ENCODE peak calls at places on chromosome X, in four cellular contexts. V, W, O and R are unnamed samples. For H3K4me1, the result is how much of the 10 kb centered on the place peaks cover.

GRCh38 chrX:30196322-30196721 is 19.0 kb upstream of the MAGEB2 start:
- DNase-seq in V (peak), W (peak), O (no peak), R (peak)

GRCh38 chrX:101595739-101596419 is 21.9 kb downstream of the ARMCX6 start:
- DNase-seq in V (peak), W (peak), O (no peak), R (peak)

GRCh38 chrX:54063361-54063760 is 19.1 kb upstream of the PHF8 start:
- DNase-seq in V (no peak), W (peak), O (no peak), R (no peak)

GRCh38 chrX:103716967-103717366 is 6.3 kb downstream of the TMEM31 start:
- DNase-seq in V (no peak), W (peak), O (no peak), R (no peak)

GRCh38 chrX:4668802-4669536 is 955.5 kb upstream of the PRKX start:
- DNase-seq in V (no peak), W (no peak), O (no peak), R (peak)

GRCh38 chrX:54808109-54808604 is 612 bp downstream of the MAGED2 start:
- DNase-seq in V (peak), W (peak), O (no peak), R (peak)

GRCh38 chrX:72268601-72269365 is 8.3 kb downstream of the RPS4X start:
- DNase-seq in V (no peak), W (peak), O (no peak), R (peak)

GRCh38 chrX:12704706-12705105 is 86.5 kb upstream of the PRPS2 start:
- DNase-seq in V (no peak), W (no peak), O (no peak), R (no peak)

GRCh38 chrX:154125356-154126040 is 18.5 kb upstream of the OPN1LW start:
- DNase-seq in V (no peak), W (no peak), O (no peak), R (no peak)

GRCh38 chrX:153863251-153863991 is 22.6 kb downstream of the L1CAM start:
- DNase-seq in V (no peak), W (no peak), O (no peak), R (no peak)

GRCh38 chrX:48919947-48920712 is 1.3 kb upstream of the PIM2 start:
- DNase-seq in V (no peak), W (no peak), O (no peak), R (no peak)

GRCh38 chrX:124028177-124028576 is 66.7 kb downstream of the STAG2 start:
- DNase-seq in V (no peak), W (peak), O (no peak), R (no peak)

GRCh38 chrX:129772796-129773431 is 6.8 kb upstream of the SASH3 start:
- DNase-seq in V (peak), W (no peak), O (no peak), R (peak)
- H3K4me1 ChIP-seq in V (under half), W (under half), O (under half), R (under half)

GRCh38 chrX:139554367-139554766 is 23.8 kb downstream of the F9 start:
- DNase-seq in V (no peak), W (no peak), O (no peak), R (no peak)
- H3K4me2 ChIP-seq in V (no peak), W (no peak), O (no peak), R (no peak)

GRCh38 chrX:19772759-19773623 is 114.4 kb downstream of the SH3KBP1 start:
- DNase-seq in V (no peak), W (no peak), O (no peak), R (no peak)

GRCh38 chrX:19774905-19775304 is 112.5 kb downstream of the SH3KBP1 start:
- DNase-seq in V (no peak), W (no peak), O (no peak), R (no peak)

GRCh38 chrX:19775830-19776498 is 111.4 kb downstream of the SH3KBP1 start:
- DNase-seq in V (no peak), W (no peak), O (no peak), R (no peak)

GRCh38 chrX:19772306-19772705 is 115.1 kb downstream of the SH3KBP1 start:
- DNase-seq in V (peak), W (peak), O (no peak), R (no peak)

GRCh38 chrX:19776753-19777152 is 110.6 kb downstream of the SH3KBP1 start:
- DNase-seq in V (no peak), W (no peak), O (no peak), R (no peak)
- H3K4me1 ChIP-seq in V (under half), W (under half), O (under half), R (under half)

DNA sequence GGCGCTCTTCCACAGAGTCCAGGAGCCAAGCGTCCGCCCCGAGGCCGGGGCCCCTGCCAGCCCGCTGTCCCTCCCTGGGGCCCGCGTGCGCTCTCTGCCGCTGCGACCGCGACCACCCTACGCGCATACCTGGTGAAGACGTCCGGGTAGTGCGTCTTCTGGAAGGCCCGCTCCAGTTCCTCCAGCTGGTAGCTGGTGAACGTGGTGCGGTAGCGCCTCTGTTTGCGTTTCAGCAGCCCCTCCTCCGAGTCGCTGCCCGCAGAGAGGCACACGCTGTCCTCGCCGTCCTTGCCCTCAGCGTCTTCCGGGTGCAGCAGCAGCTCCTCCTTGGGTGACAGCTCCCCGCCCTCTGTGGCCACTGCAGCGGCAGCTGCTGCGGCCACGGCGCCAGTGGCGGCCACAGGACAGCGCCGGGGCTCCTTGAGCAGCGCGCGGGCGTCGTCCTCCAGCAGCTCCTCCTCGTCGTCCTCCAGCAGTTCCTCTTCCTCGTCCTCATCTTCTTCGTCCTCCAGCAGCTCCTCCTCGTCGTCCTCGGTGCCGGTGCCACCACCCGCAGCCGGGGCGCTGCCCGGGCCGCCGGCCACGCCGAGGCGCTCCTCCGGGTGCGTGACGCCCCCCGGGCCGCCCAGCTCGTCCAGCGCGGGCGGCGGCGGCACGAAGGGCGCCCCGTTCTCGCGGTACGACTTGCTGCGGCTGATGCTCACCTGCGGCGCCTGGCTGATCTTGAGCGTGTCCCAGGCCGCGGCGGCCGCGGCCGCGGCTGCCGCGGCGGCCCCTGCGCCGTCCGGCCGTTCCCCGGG is 2.8 kb downstream of the ARX start:
- DNase-seq in V (no peak), W (no peak), O (no peak), R (no peak)
- H3K4me2 ChIP-seq in V (peak), W (no peak), O (peak), R (peak)